ENCODE peak calls at places on chromosome 19, in four cellular contexts. B is SJSA1; Z is CD4-positive, alpha-beta T cell; X is GM23248. J is an unnamed sample.

GRCh38 chr19:36771275-36772231 is 1.1 kb downstream of the ZNF850 start:
- DNase-seq in X (peak), B (peak), Z (no peak), J (no peak)

GRCh38 chr19:9054768-9055167 is 32.1 kb upstream of the OR1M1 start:
- DNase-seq in Z (no peak), X (no peak), B (no peak), J (no peak)

GRCh38 chr19:27906081-27906480 is 1306.9 kb downstream of the UQCRFS1 start:
- DNase-seq in B (no peak), Z (no peak), X (no peak), J (no peak)

GRCh38 chr19:18858906-18859646 is 27.3 kb downstream of the UPF1 start:
- DNase-seq in Z (no peak), B (no peak), X (no peak), J (no peak)

GRCh38 chr19:29884466-29884865 is 57.6 kb upstream of the URI1 start:
- DNase-seq in X (no peak), B (no peak), Z (no peak), J (no peak)

GRCh38 chr19:29845576-29846176 is 33.9 kb downstream of the CCNE1 start:
- DNase-seq in B (no peak), Z (no peak), X (peak), J (peak)

GRCh38 chr19:27776020-27776419 is 1436.9 kb downstream of the UQCRFS1 start:
- DNase-seq in B (peak), X (peak), Z (no peak), J (peak)

GRCh38 chr19:55620410-55620809 is 4.0 kb downstream of the ZNF784 start:
- DNase-seq in X (no peak), Z (no peak), B (no peak), J (no peak)

GRCh38 chr19:10353793-10354391 is 14.5 kb upstream of the ICAM3 start:
- DNase-seq in X (peak), B (no peak), Z (no peak), J (peak)

GRCh38 chr19:23263870-23264590 is 13.8 kb upstream of the ZNF724 start:
- DNase-seq in X (peak), Z (no peak), B (no peak), J (no peak)

GRCh38 chr19:12946092-12946845 is 607 bp downstream of the RAD23A start:
- DNase-seq in Z (peak), B (peak), X (peak), J (peak)

GRCh38 chr19:41997851-41998229 is 3.8 kb upstream of the ATP1A3 start:
- DNase-seq in B (no peak), Z (no peak), X (no peak), J (peak)

GRCh38 chr19:9700229-9700981 is 25.5 kb upstream of the ZNF562 start:
- DNase-seq in B (no peak), X (no peak), Z (no peak), J (no peak)

GRCh38 chr19:2034729-2035589 is 16.1 kb downstream of the MKNK2 start:
- DNase-seq in B (no peak), Z (peak), X (peak), J (no peak)

GRCh38 chr19:8517551-8518442 is 3.8 kb upstream of the ZNF414 start:
- DNase-seq in Z (peak), X (peak), B (no peak), J (no peak)

GRCh38 chr19:49497047-49497789 is 984 bp downstream of the RPS11 start:
- DNase-seq in Z (peak), X (peak), B (peak), J (peak)

GRCh38 chr19:49421039-49421877 is 2.0 kb downstream of the PTH2 start:
- DNase-seq in Z (no peak), B (peak), X (peak), J (no peak)

GRCh38 chr19:11435833-11436313 is 438 bp downstream of the PRKCSH start:
- DNase-seq in B (no peak), Z (no peak), X (peak), J (no peak)

GRCh38 chr19:29882719-29883105 is 59.3 kb upstream of the URI1 start:
- DNase-seq in Z (no peak), X (no peak), B (no peak), J (no peak)

GRCh38 chr19:6588508-6589345 is 2.2 kb downstream of the CD70 start:
- DNase-seq in X (peak), Z (no peak), B (peak), J (no peak)

GRCh38 chr19:40650749-40651305 is 39.6 kb downstream of the NUMBL start:
- DNase-seq in Z (no peak), X (peak), B (no peak), J (no peak)

DNA sequence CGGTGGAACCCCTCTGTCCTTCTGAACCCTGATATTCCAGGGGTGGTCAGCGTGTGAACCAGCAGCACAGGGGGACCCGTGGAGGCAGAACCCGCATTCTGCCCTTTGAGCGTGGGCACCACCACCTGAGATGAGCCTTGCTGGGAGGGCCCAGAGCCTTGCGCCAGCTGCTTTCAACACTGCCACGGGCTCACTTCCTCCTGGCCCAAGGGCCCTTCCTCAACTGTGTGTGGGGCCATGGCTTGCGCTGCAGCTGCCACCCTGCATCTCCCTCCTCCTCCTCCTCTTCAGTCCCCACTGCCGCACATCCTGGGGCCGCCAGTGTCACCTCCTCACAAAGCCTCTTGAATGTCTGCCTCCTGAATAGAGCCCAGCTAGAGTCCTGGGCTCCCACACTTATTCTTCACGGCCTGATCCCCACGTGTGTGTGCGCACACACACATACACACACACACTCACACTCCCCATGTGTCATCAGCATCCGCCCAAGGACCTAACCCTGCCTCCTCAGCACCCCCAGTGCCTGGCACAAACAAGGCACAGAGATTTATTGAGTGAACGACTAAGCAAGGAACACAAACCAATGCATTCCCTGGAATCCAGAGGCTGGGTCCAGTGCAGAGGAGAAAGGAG is 26.9 kb upstream of the TMEM160 start:
- DNase-seq in Z (no peak), B (no peak), X (no peak), J (no peak)
- H3K27ac ChIP-seq in Z (no peak), B (no peak), X (no peak), J (no peak)

GRCh38 chr19:15831626-15832025 is 16.2 kb upstream of the OR10H1 start:
- DNase-seq in Z (no peak), B (no peak), X (no peak), J (no peak)

GRCh38 chr19:15829277-15829770 is 13.9 kb upstream of the OR10H1 start:
- DNase-seq in X (no peak), Z (no peak), B (no peak), J (no peak)

GRCh38 chr19:15829786-15830185 is 14.3 kb upstream of the OR10H1 start:
- DNase-seq in B (no peak), Z (no peak), X (no peak), J (no peak)

GRCh38 chr19:15825753-15826152 is 10.3 kb upstream of the OR10H1 start:
- DNase-seq in B (no peak), X (no peak), Z (no peak), J (no peak)

DNA sequence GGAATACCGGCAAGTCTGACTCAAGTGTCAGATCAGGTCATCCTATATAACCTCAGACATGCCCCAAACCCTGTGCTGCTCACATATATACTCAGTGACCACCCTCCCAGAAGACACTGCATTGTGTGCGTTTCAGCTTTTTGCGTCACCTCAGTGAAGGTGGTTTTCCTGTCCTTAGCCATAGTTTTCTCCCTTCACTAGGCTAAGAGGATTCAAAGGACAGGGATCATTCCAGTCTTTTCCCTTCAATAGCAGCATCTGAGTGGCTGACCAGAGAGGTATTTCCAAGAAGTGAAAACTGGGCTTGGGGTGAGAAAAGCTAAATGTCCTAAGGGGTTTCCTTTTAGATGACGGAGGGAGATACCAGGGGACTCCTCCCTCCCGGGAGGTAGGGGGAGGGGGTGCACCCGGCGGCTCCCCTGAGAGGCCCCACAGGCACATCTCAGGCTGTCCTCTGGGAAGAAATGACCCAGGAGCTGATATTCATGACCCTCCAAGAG is 12.7 kb upstream of the OR10H1 start:
- DNase-seq in Z (no peak), X (no peak), B (no peak), J (no peak)
- H3K27ac ChIP-seq in Z (no peak), X (no peak), B (no peak), J (no peak)

GRCh38 chr19:33724723-33725060 is 72.0 kb upstream of the KCTD15 start:
- DNase-seq in B (no peak), X (no peak), Z (no peak), J (peak)

GRCh38 chr19:33727331-33728028 is 69.2 kb upstream of the KCTD15 start:
- DNase-seq in X (no peak), B (no peak), Z (no peak), J (no peak)

GRCh38 chr19:33725567-33725966 is 71.1 kb upstream of the KCTD15 start:
- DNase-seq in X (no peak), B (no peak), Z (no peak), J (no peak)

GRCh38 chr19:33728141-33728540 is 68.5 kb upstream of the KCTD15 start:
- DNase-seq in Z (no peak), X (no peak), B (no peak), J (no peak)

DNA sequence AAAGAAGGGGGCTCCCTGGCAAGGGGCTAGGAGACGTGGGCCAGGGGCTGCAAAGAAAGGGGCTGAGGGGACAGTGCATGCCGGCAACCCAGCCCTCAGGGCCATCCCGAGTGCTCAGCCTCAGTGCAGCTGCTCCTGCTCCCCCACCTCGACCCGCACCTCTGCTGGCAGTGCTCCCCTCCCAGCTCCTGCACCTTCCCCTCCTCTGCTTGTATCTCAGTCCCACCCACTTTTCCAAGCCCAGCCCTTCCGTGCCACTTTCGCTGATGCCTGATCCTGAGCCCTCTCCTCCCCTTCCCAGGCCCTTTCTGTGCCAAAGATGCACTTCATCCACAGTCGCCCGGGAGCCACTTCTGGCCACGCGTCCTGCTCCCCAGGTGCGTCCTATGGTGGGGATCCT is 69.9 kb upstream of the KCTD15 start:
- DNase-seq in Z (no peak), B (no peak), X (no peak), J (no peak)
- H3K27ac ChIP-seq in Z (no peak), B (no peak), X (no peak), J (no peak)

GRCh38 chr19:15640294-15640903 is at the start of gene CYP4F3:
- DNase-seq in Z (no peak), B (no peak), X (peak), J (no peak)
- H3K27ac ChIP-seq in Z (no peak), B (no peak), X (no peak), J (no peak)